ENCODE peak calls at places on chromosomes 3 and 15, in nine cellular contexts. P, X, O, K, W, M, H, S and U are unnamed samples.
A peak's percentile ranks its signal among the peaks of the same experiment; 100 is the strongest.

GRCh38 chr15:34795267-34796081 is at the start of gene ACTC1:
- DNase-seq in X (peak; percentile 78), H (peak; percentile 46), P (no peak), M (no peak), O (no peak), W (peak; percentile 66), S (peak; percentile 79), K (peak; percentile 50), U (peak; percentile 69)

GRCh38 chr15:62792960-62793758 is 249.4 kb upstream of the TPM1 start:
- DNase-seq in S (no peak), H (no peak), K (no peak), P (no peak), O (no peak), W (no peak), M (no peak), X (no peak), U (no peak)

GRCh38 chr3:196624907-196625306 is 14.6 kb upstream of the NRROS start:
- DNase-seq in P (no peak), S (no peak), W (peak; percentile 40), M (no peak), X (peak; percentile 56), K (no peak), O (no peak), H (no peak), U (peak; percentile 75)

GRCh38 chr3:120661106-120661962 is 20.7 kb downstream of the HGD start:
- DNase-seq in P (no peak), H (no peak), O (no peak), M (no peak), X (no peak), S (no peak), W (no peak), K (no peak), U (no peak)

GRCh38 chr3:52834871-52835501 is at the start of gene MUSTN1:
- DNase-seq in O (peak; percentile 26), M (no peak), K (no peak), W (no peak), P (peak; percentile 30), H (peak; percentile 57), S (peak; percentile 94), X (peak; percentile 28), U (no peak)

GRCh38 chr15:88897456-88898194 is 2.3 kb upstream of the HAPLN3 start:
- DNase-seq in S (peak; percentile 96), W (peak; percentile 86), K (peak; percentile 81), P (peak; percentile 81), M (peak; percentile 63), H (no peak), X (peak; percentile 90), O (peak; percentile 89), U (peak; percentile 91)

GRCh38 chr15:43777293-43777819 is 590 bp upstream of the ELL3 start:
- DNase-seq in O (peak; percentile 69), M (peak; percentile 91), S (peak; percentile 87), W (peak; percentile 83), X (peak; percentile 77), K (no peak), H (peak; percentile 49), P (peak; percentile 75), U (peak; percentile 91)

GRCh38 chr3:172084871-172085556 is 45.6 kb downstream of the FNDC3B start:
- DNase-seq in W (no peak), P (no peak), O (no peak), S (no peak), X (no peak), M (no peak), K (no peak), H (no peak), U (no peak)

GRCh38 chr3:197749601-197750395 is at the start of gene FYTTD1:
- DNase-seq in P (peak; percentile 86), W (peak; percentile 95), K (peak; percentile 80), X (peak; percentile 93), H (peak; percentile 71), O (peak; percentile 84), S (peak; percentile 97), M (peak; percentile 94), U (peak; percentile 96)

GRCh38 chr15:61499371-61499770 is 270.3 kb upstream of the RORA start:
- DNase-seq in S (no peak), K (no peak), H (no peak), P (no peak), W (no peak), O (peak; percentile 21), X (no peak), M (no peak), U (no peak)

GRCh38 chr15:39969871-39970270 is 36.0 kb downstream of the EIF2AK4 start:
- DNase-seq in O (no peak), H (no peak), S (peak; percentile 62), X (peak; percentile 39), K (peak; percentile 79), M (no peak), P (no peak), W (peak; percentile 66), U (peak; percentile 78)

GRCh38 chr3:133490468-133491351 is 82.8 kb upstream of the CDV3 start:
- DNase-seq in K (peak; percentile 9), M (peak; percentile 53), W (no peak), P (no peak), X (no peak), H (no peak), S (no peak), O (no peak), U (no peak)

GRCh38 chr3:9718118-9718517 is 13.4 kb upstream of the BRPF1 start:
- DNase-seq in K (no peak), W (no peak), X (no peak), S (no peak), P (no peak), M (no peak), H (no peak), O (no peak), U (no peak)

GRCh38 chr3:9715127-9715526 is 11.5 kb downstream of the CPNE9 start:
- DNase-seq in X (no peak), K (no peak), S (no peak), P (no peak), H (no peak), M (no peak), O (no peak), W (no peak), U (no peak)

GRCh38 chr3:9717563-9717962 is 13.9 kb downstream of the CPNE9 start:
- DNase-seq in W (no peak), X (no peak), H (no peak), K (no peak), M (no peak), S (no peak), O (no peak), P (no peak), U (no peak)

GRCh38 chr3:9717050-9717555 is 13.5 kb downstream of the CPNE9 start:
- DNase-seq in P (no peak), O (no peak), H (no peak), S (no peak), M (no peak), W (no peak), X (no peak), K (no peak), U (no peak)

DNA sequence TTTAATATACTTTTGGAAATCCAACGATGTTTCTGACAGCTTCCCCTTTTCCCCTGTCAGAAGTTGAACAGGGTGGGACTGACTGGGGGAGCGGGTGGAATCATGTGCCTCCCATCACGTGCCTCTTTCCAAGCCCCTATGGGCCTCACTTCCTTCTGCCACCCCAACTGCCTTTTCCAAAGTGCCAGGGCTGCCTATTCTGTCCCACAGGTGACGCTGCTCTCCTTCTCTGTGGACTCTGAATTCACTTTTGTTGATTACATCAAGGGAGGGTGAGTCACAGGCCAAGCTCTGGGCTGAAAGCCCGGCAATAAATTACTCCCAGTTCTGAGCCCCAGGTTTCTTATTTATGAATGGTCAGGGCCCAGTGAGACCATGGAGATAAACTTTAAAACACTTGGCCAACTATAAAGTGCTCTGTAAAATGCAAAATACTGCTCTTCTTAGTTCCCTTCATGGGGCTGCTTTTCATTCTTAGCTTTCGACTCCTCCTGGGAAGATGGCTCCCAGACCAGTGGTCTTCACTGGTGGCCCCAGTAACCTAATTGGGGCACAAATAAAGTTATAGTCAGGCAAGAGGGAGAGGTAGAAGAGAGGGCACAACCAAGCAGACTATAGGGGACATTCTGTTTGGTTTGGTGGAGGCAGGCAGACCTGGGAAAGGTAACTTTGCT is 12.3 kb downstream of the CPNE9 start:
- DNase-seq in M (peak; percentile 68), W (peak; percentile 80), O (peak; percentile 77), S (peak; percentile 78), P (peak; percentile 78), X (peak; percentile 65), K (peak; percentile 76), H (no peak), U (peak; percentile 79)
- H3K27ac ChIP-seq in M (no peak overlapping the region), W (peak overlapping the region; percentile 2), O (peak overlapping the region; percentile 86), S (no peak overlapping the region), P (no peak overlapping the region), X (peak overlapping the region; percentile 61), K (no peak overlapping the region), H (no peak overlapping the region), U (no peak overlapping the region)

GRCh38 chr3:46356909-46357308 is 3.0 kb downstream of the CCR2 start:
- DNase-seq in W (no peak), H (no peak), K (no peak), S (no peak), P (no peak), X (no peak), M (no peak), O (no peak), U (no peak)
- H3K4me1 ChIP-seq in W (no peaks in the 10 kb centered on the region), H (no peaks in the 10 kb centered on the region), K (peaks cover 2% of the 10 kb centered on the region), S (peaks cover 10% of the 10 kb centered on the region), P (no peaks in the 10 kb centered on the region), X (no peaks in the 10 kb centered on the region), M (no peaks in the 10 kb centered on the region), O (no peaks in the 10 kb centered on the region), U (peaks cover 17% of the 10 kb centered on the region)

GRCh38 chr3:185552358-185552877 is at the start of gene LIPH:
- DNase-seq in X (no peak), P (no peak), S (no peak), O (peak; percentile 32), W (no peak), H (no peak), M (no peak), K (peak; percentile 66), U (no peak)

GRCh38 chr3:185555101-185555501 is 2.7 kb upstream of the LIPH start:
- DNase-seq in M (no peak), K (no peak), X (no peak), H (no peak), P (no peak), O (peak; percentile 6), W (no peak), S (no peak), U (no peak)

GRCh38 chr3:185549111-185549510 is 3.3 kb downstream of the LIPH start:
- DNase-seq in S (no peak), W (no peak), M (no peak), O (peak; percentile 37), H (no peak), P (peak; percentile 56), X (no peak), K (peak; percentile 96), U (no peak)

DNA sequence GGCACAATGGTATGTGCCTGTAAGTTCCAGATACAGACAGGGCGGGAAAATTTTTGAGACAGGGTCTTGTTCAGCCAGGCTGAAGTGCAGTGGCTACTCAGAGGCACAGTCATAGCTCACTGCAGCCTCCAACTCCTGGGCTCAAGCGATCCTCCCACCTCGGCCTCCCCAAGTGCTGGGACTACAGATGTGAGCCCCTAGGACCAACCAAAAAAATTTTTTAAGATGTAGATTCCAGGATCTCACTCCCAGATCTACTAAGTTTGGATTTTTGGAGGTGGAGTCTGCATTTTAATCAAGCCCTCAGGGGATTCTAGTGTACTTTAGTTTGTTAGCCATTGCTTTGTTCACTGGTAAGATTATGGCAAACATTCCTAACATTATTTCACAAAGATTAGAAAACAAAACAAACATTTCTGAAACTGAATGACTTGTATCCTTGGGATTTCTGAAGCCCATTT is 2.7 kb downstream of the LIPH start:
- DNase-seq in W (no peak), H (no peak), K (no peak), O (no peak), M (no peak), X (no peak), S (no peak), P (no peak), U (no peak)
- H3K27ac ChIP-seq in W (no peak overlapping the region), H (no peak overlapping the region), K (no peak overlapping the region), O (peak overlapping the region; percentile 67), M (no peak overlapping the region), X (peak overlapping the region; percentile 16), S (no peak overlapping the region), P (no peak overlapping the region), U (peak overlapping the region; percentile 72)

GRCh38 chr3:17979911-17980310 is 237.5 kb upstream of the TBC1D5 start:
- DNase-seq in P (no peak), K (no peak), H (no peak), W (no peak), S (no peak), X (no peak), O (no peak), M (no peak), U (no peak)
- H3K4me1 ChIP-seq in P (no peaks in the 10 kb centered on the region), K (no peaks in the 10 kb centered on the region), H (no peaks in the 10 kb centered on the region), W (no peaks in the 10 kb centered on the region), S (no peaks in the 10 kb centered on the region), X (no peaks in the 10 kb centered on the region), O (no peaks in the 10 kb centered on the region), M (no peaks in the 10 kb centered on the region), U (no peaks in the 10 kb centered on the region)